ENCODE peak calls at places on chromosomes 12 and 14, in four cellular contexts. J, E, H and I are unnamed samples.

GRCh38 chr12:39958377-39958776 is 147.5 kb downstream of the SLC2A13 start:
- DNase-seq in H (no peak), E (no peak), J (no peak), I (no peak)

GRCh38 chr14:91169951-91170350 is 56.1 kb downstream of the DGLUCY start:
- DNase-seq in E (no peak), H (no peak), J (no peak), I (no peak)

GRCh38 chr12:104122298-104122697 is 15.7 kb downstream of the NFYB start:
- DNase-seq in E (no peak), H (no peak), J (no peak), I (no peak)

GRCh38 chr12:92485356-92486348 is 217.1 kb upstream of the PLEKHG7 start:
- DNase-seq in J (no peak), H (no peak), E (no peak), I (no peak)

GRCh38 chr12:47038270-47038748 is 41.1 kb upstream of the PCED1B start:
- DNase-seq in E (no peak), J (no peak), H (no peak), I (no peak)

GRCh38 chr12:42129595-42130204 is 15.0 kb downstream of the GXYLT1 start:
- DNase-seq in H (no peak), E (no peak), J (no peak), I (no peak)

GRCh38 chr12:90410962-90411361 is 544.0 kb downstream of the CCER1 start:
- DNase-seq in J (no peak), H (no peak), E (peak), I (peak)

GRCh38 chr12:108647936-108648287 is 14.2 kb upstream of the SELPLG start:
- DNase-seq in H (no peak), J (no peak), E (no peak), I (no peak)

GRCh38 chr12:5715076-5715475 is 230.0 kb downstream of the ANO2 start:
- DNase-seq in E (no peak), J (no peak), H (no peak), I (no peak)

GRCh38 chr12:30067156-30067555 is 283.4 kb upstream of the TMTC1 start:
- DNase-seq in E (no peak), J (no peak), H (no peak), I (no peak)

GRCh38 chr12:67666605-67667004 is 18.1 kb downstream of the DYRK2 start:
- DNase-seq in J (no peak), H (no peak), E (no peak), I (no peak)

GRCh38 chr12:19869413-19869812 is 430.1 kb downstream of the AEBP2 start:
- DNase-seq in E (no peak), J (no peak), H (no peak), I (peak)

GRCh38 chr12:7396418-7396817 is 47.5 kb downstream of the CD163L1 start:
- DNase-seq in H (no peak), J (no peak), E (no peak), I (no peak)

GRCh38 chr12:19994970-19995369 is 373.4 kb upstream of the PDE3A start:
- DNase-seq in E (no peak), H (no peak), J (no peak), I (no peak)

GRCh38 chr12:62530596-62530995 is 64.0 kb downstream of the MON2 start:
- DNase-seq in H (no peak), J (no peak), E (no peak), I (no peak)

GRCh38 chr12:112841891-112842290 is 50.3 kb downstream of the RPH3A start:
- DNase-seq in E (no peak), J (no peak), H (no peak), I (no peak)

GRCh38 chr12:125070117-125070516 is 4.9 kb downstream of the AACS start:
- DNase-seq in H (no peak), J (no peak), E (no peak), I (no peak)

GRCh38 chr12:131061041-131061806 is 107.5 kb downstream of the ADGRD1 start:
- DNase-seq in E (no peak), H (no peak), J (no peak), I (peak)

GRCh38 chr12:95699579-95699978 is 91.0 kb downstream of the NTN4 start:
- DNase-seq in J (no peak), E (no peak), H (no peak), I (no peak)

GRCh38 chr14:86739761-86740160 is 1209.8 kb downstream of the FLRT2 start:
- DNase-seq in H (no peak), E (no peak), J (no peak), I (no peak)

GRCh38 chr14:30894923-30895515 is 20.7 kb downstream of the COCH start:
- DNase-seq in H (no peak), E (no peak), J (no peak), I (no peak)

GRCh38 chr12:13376627-13377373 is 180.3 kb downstream of the EMP1 start:
- DNase-seq in J (no peak), E (no peak), H (no peak), I (no peak)

GRCh38 chr12:112304411-112304810 is 77.8 kb downstream of the HECTD4 start:
- DNase-seq in H (no peak), E (no peak), J (no peak), I (no peak)

GRCh38 chr14:101102875-101103274 is 199.4 kb upstream of the RTL1 start:
- DNase-seq in J (no peak), E (peak), H (no peak), I (peak)

GRCh38 chr12:25424186-25424854 is 128.8 kb downstream of the LMNTD1 start:
- DNase-seq in J (no peak), E (no peak), H (no peak), I (no peak)

GRCh38 chr12:116474331-116474730 is 84.8 kb upstream of the MAP1LC3B2 start:
- DNase-seq in E (no peak), H (no peak), J (no peak), I (no peak)